ENCODE peak calls at places on chromosomes 5 and 9, in four cellular contexts. One of them, this sample, is unnamed.

GRCh38 chr9:110105107-110105506 is 102.9 kb downstream of the C9orf152 start:
- DNase-seq in T-helper 1 cell: no peak
- DNase-seq in CD8-positive, alpha-beta T cell: no peak
- DNase-seq in HEK293T: no peak
- DNase-seq in this sample: no peak

GRCh38 chr9:69036319-69036718 is 767 bp downstream of the FXN start:
- DNase-seq in HEK293T: no peak
- DNase-seq in CD8-positive, alpha-beta T cell: peak
- DNase-seq in T-helper 1 cell: no peak
- DNase-seq in this sample: no peak

GRCh38 chr9:113155911-113156559 is 5.2 kb downstream of the SLC31A2 start:
- DNase-seq in CD8-positive, alpha-beta T cell: no peak
- DNase-seq in HEK293T: no peak
- DNase-seq in T-helper 1 cell: peak
- DNase-seq in this sample: no peak

GRCh38 chr5:75265731-75266130 is 29.1 kb upstream of the ANKRD31 start:
- DNase-seq in HEK293T: peak
- DNase-seq in T-helper 1 cell: no peak
- DNase-seq in CD8-positive, alpha-beta T cell: no peak
- DNase-seq in this sample: no peak

GRCh38 chr5:125478599-125478998 is 732.2 kb upstream of the ZNF608 start:
- DNase-seq in HEK293T: no peak
- DNase-seq in T-helper 1 cell: no peak
- DNase-seq in CD8-positive, alpha-beta T cell: no peak
- DNase-seq in this sample: no peak

GRCh38 chr5:158450761-158451160 is 591.8 kb upstream of the CLINT1 start:
- DNase-seq in T-helper 1 cell: no peak
- DNase-seq in CD8-positive, alpha-beta T cell: no peak
- DNase-seq in HEK293T: no peak
- DNase-seq in this sample: no peak

GRCh38 chr5:179900707-179901106 is 7.0 kb downstream of the TBC1D9B start:
- DNase-seq in CD8-positive, alpha-beta T cell: no peak
- DNase-seq in HEK293T: no peak
- DNase-seq in T-helper 1 cell: no peak
- DNase-seq in this sample: no peak

GRCh38 chr9:121349009-121349408 is 21.0 kb downstream of the STOM start:
- DNase-seq in HEK293T: no peak
- DNase-seq in T-helper 1 cell: no peak
- DNase-seq in CD8-positive, alpha-beta T cell: no peak
- DNase-seq in this sample: no peak

GRCh38 chr5:172683696-172684464 is 42.8 kb downstream of the NEURL1B start:
- DNase-seq in HEK293T: no peak
- DNase-seq in CD8-positive, alpha-beta T cell: peak
- DNase-seq in T-helper 1 cell: peak
- DNase-seq in this sample: peak

GRCh38 chr5:155471027-155471426 is 457.5 kb downstream of the KIF4B start:
- DNase-seq in HEK293T: no peak
- DNase-seq in CD8-positive, alpha-beta T cell: no peak
- DNase-seq in T-helper 1 cell: no peak
- DNase-seq in this sample: no peak

GRCh38 chr5:33650911-33651310 is 210.1 kb downstream of the TARS1 start:
- DNase-seq in HEK293T: no peak
- DNase-seq in T-helper 1 cell: no peak
- DNase-seq in CD8-positive, alpha-beta T cell: no peak
- DNase-seq in this sample: no peak

GRCh38 chr9:68728731-68729130 is 23.7 kb downstream of the PIP5K1B start:
- DNase-seq in HEK293T: no peak
- DNase-seq in CD8-positive, alpha-beta T cell: no peak
- DNase-seq in T-helper 1 cell: no peak
- DNase-seq in this sample: no peak

GRCh38 chr5:91223886-91224285 is 159.2 kb downstream of the ARRDC3 start:
- DNase-seq in CD8-positive, alpha-beta T cell: no peak
- DNase-seq in T-helper 1 cell: no peak
- DNase-seq in HEK293T: no peak
- DNase-seq in this sample: no peak

GRCh38 chr5:141094481-141095262 is at the start of gene PCDHB2:
- DNase-seq in CD8-positive, alpha-beta T cell: no peak
- DNase-seq in T-helper 1 cell: no peak
- DNase-seq in HEK293T: peak
- DNase-seq in this sample: no peak

GRCh38 chr9:133461975-133462374 is 2.2 kb downstream of the CACFD1 start:
- DNase-seq in T-helper 1 cell: no peak
- DNase-seq in HEK293T: no peak
- DNase-seq in CD8-positive, alpha-beta T cell: no peak
- DNase-seq in this sample: no peak

GRCh38 chr5:176653401-176653800 is 6.1 kb downstream of the TSPAN17 start:
- DNase-seq in HEK293T: no peak
- DNase-seq in CD8-positive, alpha-beta T cell: peak
- DNase-seq in T-helper 1 cell: no peak
- DNase-seq in this sample: no peak

This sample was measured in effector memory CD4-positive, alpha-beta T cell.